ENCODE peak calls at places on chromosomes 13 and 19, in ten cellular contexts. I, V, B, W, Q, T, C, M, E and Y are unnamed samples.

GRCh38 chr19:10975374-10976036 is 14.7 kb downstream of the SMARCA4 start:
- DNase-seq in T (peak; percentile 74), W (no peak), B (peak; percentile 47), I (peak; percentile 39), V (peak; percentile 74), E (no peak), M (no peak), Q (no peak), C (no peak), Y (no peak)

GRCh38 chr13:29594310-29594709 is 1.2 kb downstream of the SLC7A1 start:
- DNase-seq in C (peak; percentile 94), B (peak; percentile 88), W (peak; percentile 37), E (peak; percentile 11), I (no peak), M (peak; percentile 14), Q (peak; percentile 32), T (peak; percentile 89), V (peak; percentile 87), Y (peak; percentile 62)

GRCh38 chr13:45916036-45916435 is 64.5 kb upstream of the SIAH3 start:
- DNase-seq in Q (no peak), B (peak; percentile 21), M (no peak), I (no peak), C (no peak), W (no peak), T (no peak), E (no peak), V (no peak), Y (no peak)

GRCh38 chr13:83221256-83221655 is 661.0 kb downstream of the SLITRK1 start:
- DNase-seq in V (peak; percentile 31), E (no peak), M (no peak), B (peak; percentile 63), C (no peak), T (peak; percentile 48), I (no peak), Q (no peak), W (no peak), Y (no peak)

GRCh38 chr13:74550039-74550438 is 415.8 kb upstream of the KLF12 start:
- DNase-seq in I (no peak), T (no peak), V (peak; percentile 3), W (peak; percentile 92), E (peak; percentile 16), Q (no peak), C (peak; percentile 13), B (peak; percentile 7), M (no peak), Y (peak; percentile 89)

GRCh38 chr19:10353793-10354391 is 14.5 kb upstream of the ICAM3 start:
- DNase-seq in C (no peak), T (peak; percentile 41), V (peak; percentile 19), M (no peak), E (no peak), B (peak; percentile 37), Q (no peak), I (no peak), W (peak; percentile 15), Y (no peak)

GRCh38 chr19:11050323-11051114 is 38.7 kb upstream of the LDLR start:
- DNase-seq in I (no peak), Q (no peak), M (no peak), V (no peak), B (no peak), C (no peak), E (no peak), W (no peak), T (no peak), Y (no peak)

GRCh38 chr13:73075546-73075945 is 16.7 kb downstream of the KLF5 start:
- DNase-seq in Q (no peak), I (no peak), T (no peak), C (no peak), V (no peak), B (no peak), M (no peak), E (no peak), W (no peak), Y (no peak)

GRCh38 chr19:1680976-1681375 is 28.6 kb upstream of the TCF3 start:
- DNase-seq in Q (no peak), C (no peak), E (no peak), W (no peak), M (no peak), I (no peak), B (no peak), T (no peak), V (no peak), Y (no peak)

GRCh38 chr13:39767791-39768564 is 112.5 kb downstream of the COG6 start:
- DNase-seq in T (no peak), Q (no peak), W (no peak), E (no peak), C (no peak), M (no peak), B (no peak), I (no peak), V (no peak), Y (no peak)

GRCh38 chr19:33300016-33300981 is 2.0 kb downstream of the CEBPA start:
- DNase-seq in W (no peak), T (no peak), E (no peak), V (no peak), M (no peak), Q (no peak), B (no peak), I (peak; percentile 33), C (no peak), Y (no peak)

GRCh38 chr13:111029957-111030609 is 85.0 kb upstream of the ARHGEF7 start:
- DNase-seq in E (no peak), C (no peak), B (no peak), I (no peak), V (no peak), M (no peak), T (no peak), W (no peak), Q (no peak), Y (no peak)

GRCh38 chr19:1016647-1017114 is 4.2 kb downstream of the TMEM259 start:
- DNase-seq in M (no peak), T (peak; percentile 87), E (no peak), W (no peak), I (no peak), V (peak; percentile 65), Q (no peak), C (peak; percentile 74), B (peak; percentile 78), Y (no peak)

GRCh38 chr13:30991922-30992321 is 59.5 kb downstream of the TEX26 start:
- DNase-seq in W (no peak), B (no peak), I (peak; percentile 41), E (no peak), C (peak; percentile 41), V (no peak), T (no peak), Q (no peak), M (no peak), Y (no peak)

GRCh38 chr13:102693781-102694180 is 1.1 kb downstream of the METTL21C start:
- DNase-seq in W (no peak), C (peak; percentile 12), Q (no peak), E (no peak), M (no peak), I (no peak), B (peak; percentile 67), V (peak; percentile 54), T (peak; percentile 60), Y (peak; percentile 57)